ENCODE peak calls at places on chromosomes 3 and 15, in six cellular contexts. One of them, this sample, is unnamed. For H3K4me1 and H3K9me3, the result is how much of the 10 kb centered on the place peaks cover.

GRCh38 chr15:100901702-100902435 is 17.3 kb upstream of the LRRK1 start:
- DNase-seq in HCT116: no peak
- DNase-seq in neural progenitor cell: no peak
- DNase-seq in vagina: no peak
- DNase-seq in tibial artery: no peak
- DNase-seq in hepatocyte: no peak
- DNase-seq in this sample: peak

GRCh38 chr15:66863382-66864085 is 161.5 kb downstream of the SMAD6 start:
- DNase-seq in HCT116: no peak
- DNase-seq in neural progenitor cell: no peak
- DNase-seq in vagina: peak
- DNase-seq in tibial artery: peak
- DNase-seq in hepatocyte: no peak
- DNase-seq in this sample: peak

GRCh38 chr3:79473993-79474392 is 293.8 kb downstream of the ROBO1 start:
- DNase-seq in HCT116: no peak
- DNase-seq in neural progenitor cell: no peak
- DNase-seq in vagina: no peak
- DNase-seq in tibial artery: no peak
- DNase-seq in hepatocyte: no peak
- DNase-seq in this sample: no peak

GRCh38 chr3:157318639-157319288 is 117.9 kb upstream of the PTX3 start:
- DNase-seq in HCT116: no peak
- DNase-seq in neural progenitor cell: no peak
- DNase-seq in vagina: no peak
- DNase-seq in tibial artery: no peak
- DNase-seq in hepatocyte: no peak
- DNase-seq in this sample: no peak

GRCh38 chr3:136042608-136043221 is 77.2 kb downstream of the PPP2R3A start:
- DNase-seq in HCT116: peak
- DNase-seq in neural progenitor cell: peak
- DNase-seq in vagina: no peak
- DNase-seq in tibial artery: no peak
- DNase-seq in hepatocyte: peak
- DNase-seq in this sample: no peak

GRCh38 chr3:181713673-181714270 is 2.0 kb downstream of the SOX2 start:
- DNase-seq in HCT116: no peak
- DNase-seq in neural progenitor cell: no peak
- DNase-seq in vagina: no peak
- DNase-seq in tibial artery: no peak
- DNase-seq in hepatocyte: no peak
- DNase-seq in this sample: no peak

GRCh38 chr3:72303926-72304325 is 519.0 kb upstream of the PROK2 start:
- DNase-seq in HCT116: no peak
- DNase-seq in neural progenitor cell: peak
- DNase-seq in vagina: no peak
- DNase-seq in tibial artery: no peak
- DNase-seq in hepatocyte: no peak
- DNase-seq in this sample: no peak

GRCh38 chr15:78075490-78076230 is 1.9 kb downstream of the TBC1D2B start:
- DNase-seq in HCT116: no peak
- DNase-seq in neural progenitor cell: peak
- DNase-seq in vagina: no peak
- DNase-seq in tibial artery: peak
- DNase-seq in hepatocyte: peak
- DNase-seq in this sample: no peak

GRCh38 chr3:133293397-133294107 is 106.3 kb upstream of the BFSP2 start:
- DNase-seq in HCT116: no peak
- DNase-seq in neural progenitor cell: no peak
- DNase-seq in vagina: no peak
- DNase-seq in tibial artery: no peak
- DNase-seq in hepatocyte: no peak
- DNase-seq in this sample: no peak

GRCh38 chr3:80785475-80785874 is 976.0 kb downstream of the GBE1 start:
- DNase-seq in HCT116: no peak
- DNase-seq in neural progenitor cell: peak
- DNase-seq in vagina: no peak
- DNase-seq in tibial artery: no peak
- DNase-seq in hepatocyte: peak
- DNase-seq in this sample: no peak

GRCh38 chr15:29470794-29471193 is 201.2 kb upstream of the NSMCE3 start:
- DNase-seq in HCT116: no peak
- DNase-seq in neural progenitor cell: no peak
- DNase-seq in vagina: no peak
- DNase-seq in tibial artery: no peak
- DNase-seq in hepatocyte: peak
- DNase-seq in this sample: no peak

GRCh38 chr3:32510075-32510724 is 7.5 kb upstream of the CMTM6 start:
- DNase-seq in HCT116: peak
- DNase-seq in neural progenitor cell: peak
- DNase-seq in vagina: no peak
- DNase-seq in tibial artery: peak
- DNase-seq in hepatocyte: peak
- DNase-seq in this sample: peak

GRCh38 chr15:63227689-63228088 is 38.3 kb downstream of the RAB8B start:
- DNase-seq in HCT116: no peak
- DNase-seq in neural progenitor cell: no peak
- DNase-seq in vagina: no peak
- DNase-seq in tibial artery: no peak
- DNase-seq in hepatocyte: no peak
- DNase-seq in this sample: no peak

GRCh38 chr3:136671921-136672320 is 80.3 kb downstream of the STAG1 start:
- DNase-seq in HCT116: no peak
- DNase-seq in neural progenitor cell: no peak
- DNase-seq in vagina: no peak
- DNase-seq in tibial artery: no peak
- DNase-seq in hepatocyte: no peak
- DNase-seq in this sample: no peak

GRCh38 chr3:55416381-55416821 is 70.7 kb downstream of the WNT5A start:
- DNase-seq in HCT116: no peak
- DNase-seq in neural progenitor cell: no peak
- DNase-seq in vagina: no peak
- DNase-seq in tibial artery: no peak
- DNase-seq in hepatocyte: peak
- DNase-seq in this sample: no peak

GRCh38 chr15:78507831-78508160 is 419 bp downstream of the HYKK start:
- DNase-seq in HCT116: no peak
- DNase-seq in neural progenitor cell: no peak
- DNase-seq in vagina: no peak
- DNase-seq in tibial artery: peak
- DNase-seq in hepatocyte: no peak
- DNase-seq in this sample: no peak

GRCh38 chr15:74962671-74963070 is 6.1 kb upstream of the RPP25 start:
- DNase-seq in HCT116: no peak
- DNase-seq in neural progenitor cell: no peak
- DNase-seq in vagina: no peak
- DNase-seq in tibial artery: no peak
- DNase-seq in hepatocyte: no peak
- DNase-seq in this sample: no peak
- H3K4me1 ChIP-seq in HCT116: under half
- H3K4me1 ChIP-seq in neural progenitor cell: under half
- H3K4me1 ChIP-seq in vagina: under half
- H3K4me1 ChIP-seq in tibial artery: under half
- H3K4me1 ChIP-seq in hepatocyte: under half
- H3K4me1 ChIP-seq in this sample: under half

GRCh38 chr3:69016102-69016501 is 2.6 kb upstream of the EOGT start:
- DNase-seq in HCT116: no peak
- DNase-seq in neural progenitor cell: no peak
- DNase-seq in vagina: no peak
- DNase-seq in tibial artery: no peak
- DNase-seq in hepatocyte: no peak
- DNase-seq in this sample: no peak

GRCh38 chr3:69020857-69021256 is 7.4 kb upstream of the EOGT start:
- DNase-seq in HCT116: no peak
- DNase-seq in neural progenitor cell: no peak
- DNase-seq in vagina: no peak
- DNase-seq in tibial artery: no peak
- DNase-seq in hepatocyte: no peak
- DNase-seq in this sample: no peak

GRCh38 chr3:69016901-69017300 is 3.4 kb upstream of the EOGT start:
- DNase-seq in HCT116: no peak
- DNase-seq in neural progenitor cell: no peak
- DNase-seq in vagina: no peak
- DNase-seq in tibial artery: no peak
- DNase-seq in hepatocyte: no peak
- DNase-seq in this sample: no peak

GRCh38 chr3:69020424-69020823 is 6.9 kb upstream of the EOGT start:
- DNase-seq in HCT116: no peak
- DNase-seq in neural progenitor cell: no peak
- DNase-seq in vagina: no peak
- DNase-seq in tibial artery: no peak
- DNase-seq in hepatocyte: no peak
- DNase-seq in this sample: no peak
- TF ChIP-seq CTCF in HCT116: peak
- TF ChIP-seq CTCF in neural progenitor cell: peak
- TF ChIP-seq CTCF in vagina: no peak
- TF ChIP-seq CTCF in tibial artery: no peak
- TF ChIP-seq CTCF in hepatocyte: peak
- TF ChIP-seq CTCF in this sample: no peak

DNA sequence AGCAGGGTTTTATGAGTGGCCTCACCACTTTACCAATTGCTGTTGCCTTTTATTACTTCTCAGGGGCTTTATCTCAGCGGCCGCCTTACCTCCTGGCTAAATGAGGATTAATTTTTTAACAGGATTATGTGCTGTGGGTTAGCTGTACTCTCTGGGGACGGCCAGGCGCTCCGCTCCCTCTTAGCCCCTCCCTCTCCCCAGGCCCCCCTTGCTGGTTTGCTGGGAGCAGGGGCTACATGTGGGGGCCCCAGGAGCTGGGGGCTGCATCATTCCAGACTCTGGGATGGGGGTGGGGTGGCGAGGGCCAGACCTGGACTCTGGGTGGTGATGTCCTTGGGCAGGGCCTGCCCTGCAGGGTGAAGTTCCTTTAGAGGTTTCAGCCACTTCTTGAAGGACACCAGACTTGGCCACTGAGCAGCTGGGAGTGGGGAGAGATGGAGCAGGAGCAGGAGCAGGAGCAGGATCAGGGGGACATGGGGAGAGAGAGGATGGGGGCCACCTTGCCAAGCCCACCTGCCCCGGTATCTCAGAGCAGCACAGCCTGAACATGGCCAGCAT is 196.1 kb downstream of the GOLGA6L6 start:
- DNase-seq in HCT116: no peak
- DNase-seq in neural progenitor cell: no peak
- DNase-seq in vagina: peak
- DNase-seq in tibial artery: peak
- DNase-seq in hepatocyte: peak
- DNase-seq in this sample: no peak
- H3K9me3 ChIP-seq in HCT116: half or more
- H3K9me3 ChIP-seq in neural progenitor cell: half or more
- H3K9me3 ChIP-seq in vagina: under half
- H3K9me3 ChIP-seq in tibial artery: under half
- H3K9me3 ChIP-seq in hepatocyte: half or more
- H3K9me3 ChIP-seq in this sample: under half

GRCh38 chr15:31206386-31207174 is 105.1 kb upstream of the TRPM1 start:
- DNase-seq in HCT116: no peak
- DNase-seq in neural progenitor cell: no peak
- DNase-seq in vagina: no peak
- DNase-seq in tibial artery: no peak
- DNase-seq in hepatocyte: no peak
- DNase-seq in this sample: peak

GRCh38 chr15:31203999-31204398 is 102.5 kb upstream of the TRPM1 start:
- DNase-seq in HCT116: no peak
- DNase-seq in neural progenitor cell: no peak
- DNase-seq in vagina: no peak
- DNase-seq in tibial artery: no peak
- DNase-seq in hepatocyte: no peak
- DNase-seq in this sample: no peak

GRCh38 chr15:31197497-31198414 is 96.2 kb upstream of the TRPM1 start:
- DNase-seq in HCT116: no peak
- DNase-seq in neural progenitor cell: peak
- DNase-seq in vagina: no peak
- DNase-seq in tibial artery: no peak
- DNase-seq in hepatocyte: peak
- DNase-seq in this sample: peak

GRCh38 chr15:31202953-31203352 is 101.4 kb upstream of the TRPM1 start:
- DNase-seq in HCT116: no peak
- DNase-seq in neural progenitor cell: no peak
- DNase-seq in vagina: no peak
- DNase-seq in tibial artery: no peak
- DNase-seq in hepatocyte: no peak
- DNase-seq in this sample: peak

DNA sequence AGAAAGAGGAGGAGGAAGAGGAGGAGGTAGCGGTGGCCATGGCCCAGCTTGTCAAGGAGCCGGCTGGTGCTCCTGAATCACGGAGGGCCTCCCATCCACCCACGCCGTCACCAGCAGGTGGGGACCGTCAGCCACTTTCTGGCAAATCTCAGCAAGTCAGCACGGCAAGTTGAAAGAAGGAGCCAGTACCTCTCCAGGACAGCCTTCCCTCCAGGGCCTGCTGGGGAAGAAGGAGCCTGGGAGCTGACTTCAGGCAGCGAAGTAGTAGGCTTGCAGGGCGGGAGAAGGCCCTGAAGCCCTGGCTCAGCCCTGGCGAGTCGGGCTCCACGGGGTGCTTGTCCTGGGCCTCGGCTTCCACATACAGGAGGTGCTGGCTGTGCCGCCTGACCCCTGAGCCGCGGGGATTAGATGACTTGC is 99.2 kb upstream of the TRPM1 start:
- DNase-seq in HCT116: no peak
- DNase-seq in neural progenitor cell: peak
- DNase-seq in vagina: no peak
- DNase-seq in tibial artery: peak
- DNase-seq in hepatocyte: peak
- DNase-seq in this sample: peak
- H3K4me1 ChIP-seq in HCT116: under half
- H3K4me1 ChIP-seq in neural progenitor cell: under half
- H3K4me1 ChIP-seq in vagina: under half
- H3K4me1 ChIP-seq in tibial artery: under half
- H3K4me1 ChIP-seq in hepatocyte: under half
- H3K4me1 ChIP-seq in this sample: under half

DNA sequence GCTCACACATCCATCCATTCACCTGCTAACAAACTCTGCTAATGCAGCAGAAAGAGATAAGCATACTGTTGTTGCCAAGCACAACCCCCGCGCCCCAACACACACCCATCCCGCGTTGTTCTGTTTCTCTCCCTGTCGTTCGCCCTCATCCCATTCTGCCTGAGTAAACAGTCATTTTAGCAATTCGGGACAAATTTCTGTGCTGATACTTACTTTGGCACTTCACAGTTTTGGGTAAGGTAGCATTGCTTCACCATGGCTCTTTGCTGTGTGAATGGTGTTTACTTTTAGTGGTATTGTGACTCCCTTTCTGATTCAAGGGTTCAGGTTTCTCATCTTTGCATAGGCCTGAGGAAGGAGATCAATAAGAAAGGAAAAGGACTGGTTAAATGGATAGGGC is 149.7 kb downstream of the AKAP13 start:
- DNase-seq in HCT116: no peak
- DNase-seq in neural progenitor cell: no peak
- DNase-seq in vagina: no peak
- DNase-seq in tibial artery: no peak
- DNase-seq in hepatocyte: no peak
- DNase-seq in this sample: no peak
- TF ChIP-seq CTCF in HCT116: no peak
- TF ChIP-seq CTCF in neural progenitor cell: no peak
- TF ChIP-seq CTCF in vagina: no peak
- TF ChIP-seq CTCF in tibial artery: no peak
- TF ChIP-seq CTCF in hepatocyte: no peak
- TF ChIP-seq CTCF in this sample: no peak

This sample was measured in right lobe of liver.